ENCODE peak calls at places on chromosomes 13 and 19, in eight cellular contexts. One of them, this sample, is unnamed.

GRCh38 chr13:114155923-114156883 is 22.9 kb upstream of the CFAP97D2 start:
- ATAC-seq in left lung: no peak
- ATAC-seq in psoas muscle: no peak
- ATAC-seq in right lobe of liver: no peak
- ATAC-seq in aorta: no peak
- ATAC-seq in stimulated activated naive CD8-positive, alpha-beta T cell treated with anti-CD3 and anti-CD28 coated beads, Interleukin-15, Interleukin-2, amounts not matched to agents 100 U/mL and 50 U/mL, for 24 hours: no peak
- ATAC-seq in activated CD8-positive, alpha-beta memory T cell treated with anti-CD3 and anti-CD28 coated beads, Interleukin-2, amount 10 ng/mL, durations not matched to agents 7 days and 5 days: no peak
- ATAC-seq in heart right ventricle: no peak
- ATAC-seq in this sample: no peak

GRCh38 chr13:46478641-46479040 is 74.3 kb upstream of the LRCH1 start:
- ATAC-seq in left lung: no peak
- ATAC-seq in psoas muscle: no peak
- ATAC-seq in right lobe of liver: no peak
- ATAC-seq in aorta: no peak
- ATAC-seq in stimulated activated naive CD8-positive, alpha-beta T cell treated with anti-CD3 and anti-CD28 coated beads, Interleukin-15, Interleukin-2, amounts not matched to agents 100 U/mL and 50 U/mL, for 24 hours: no peak
- ATAC-seq in activated CD8-positive, alpha-beta memory T cell treated with anti-CD3 and anti-CD28 coated beads, Interleukin-2, amount 10 ng/mL, durations not matched to agents 7 days and 5 days: no peak
- ATAC-seq in heart right ventricle: no peak
- ATAC-seq in this sample: no peak

GRCh38 chr19:32206065-32206464 is 139.3 kb upstream of the ZNF507 start:
- ATAC-seq in left lung: no peak
- ATAC-seq in psoas muscle: no peak
- ATAC-seq in right lobe of liver: no peak
- ATAC-seq in aorta: no peak
- ATAC-seq in stimulated activated naive CD8-positive, alpha-beta T cell treated with anti-CD3 and anti-CD28 coated beads, Interleukin-15, Interleukin-2, amounts not matched to agents 100 U/mL and 50 U/mL, for 24 hours: no peak
- ATAC-seq in activated CD8-positive, alpha-beta memory T cell treated with anti-CD3 and anti-CD28 coated beads, Interleukin-2, amount 10 ng/mL, durations not matched to agents 7 days and 5 days: no peak
- ATAC-seq in heart right ventricle: no peak
- ATAC-seq in this sample: no peak

GRCh38 chr19:13505761-13506549 is at the start of gene CACNA1A:
- ATAC-seq in left lung: no peak
- ATAC-seq in psoas muscle: no peak
- ATAC-seq in right lobe of liver: no peak
- ATAC-seq in aorta: no peak
- ATAC-seq in stimulated activated naive CD8-positive, alpha-beta T cell treated with anti-CD3 and anti-CD28 coated beads, Interleukin-15, Interleukin-2, amounts not matched to agents 100 U/mL and 50 U/mL, for 24 hours: peak
- ATAC-seq in activated CD8-positive, alpha-beta memory T cell treated with anti-CD3 and anti-CD28 coated beads, Interleukin-2, amount 10 ng/mL, durations not matched to agents 7 days and 5 days: no peak
- ATAC-seq in heart right ventricle: no peak
- ATAC-seq in this sample: no peak

GRCh38 chr19:11482384-11483050 is 1.7 kb upstream of the ELAVL3 start:
- ATAC-seq in left lung: peak
- ATAC-seq in psoas muscle: peak
- ATAC-seq in right lobe of liver: peak
- ATAC-seq in aorta: peak
- ATAC-seq in stimulated activated naive CD8-positive, alpha-beta T cell treated with anti-CD3 and anti-CD28 coated beads, Interleukin-15, Interleukin-2, amounts not matched to agents 100 U/mL and 50 U/mL, for 24 hours: peak
- ATAC-seq in activated CD8-positive, alpha-beta memory T cell treated with anti-CD3 and anti-CD28 coated beads, Interleukin-2, amount 10 ng/mL, durations not matched to agents 7 days and 5 days: peak
- ATAC-seq in heart right ventricle: peak
- ATAC-seq in this sample: peak

GRCh38 chr19:10730932-10731331 is 13.1 kb downstream of the DNM2 start:
- ATAC-seq in left lung: peak
- ATAC-seq in psoas muscle: peak
- ATAC-seq in right lobe of liver: peak
- ATAC-seq in aorta: peak
- ATAC-seq in stimulated activated naive CD8-positive, alpha-beta T cell treated with anti-CD3 and anti-CD28 coated beads, Interleukin-15, Interleukin-2, amounts not matched to agents 100 U/mL and 50 U/mL, for 24 hours: no peak
- ATAC-seq in activated CD8-positive, alpha-beta memory T cell treated with anti-CD3 and anti-CD28 coated beads, Interleukin-2, amount 10 ng/mL, durations not matched to agents 7 days and 5 days: no peak
- ATAC-seq in heart right ventricle: peak
- ATAC-seq in this sample: peak

GRCh38 chr13:39767791-39768564 is 112.5 kb downstream of the COG6 start:
- ATAC-seq in left lung: no peak
- ATAC-seq in psoas muscle: no peak
- ATAC-seq in right lobe of liver: no peak
- ATAC-seq in aorta: no peak
- ATAC-seq in stimulated activated naive CD8-positive, alpha-beta T cell treated with anti-CD3 and anti-CD28 coated beads, Interleukin-15, Interleukin-2, amounts not matched to agents 100 U/mL and 50 U/mL, for 24 hours: no peak
- ATAC-seq in activated CD8-positive, alpha-beta memory T cell treated with anti-CD3 and anti-CD28 coated beads, Interleukin-2, amount 10 ng/mL, durations not matched to agents 7 days and 5 days: no peak
- ATAC-seq in heart right ventricle: no peak
- ATAC-seq in this sample: no peak

GRCh38 chr13:61192826-61193225 is 222.8 kb downstream of the PCDH20 start:
- ATAC-seq in left lung: no peak
- ATAC-seq in psoas muscle: no peak
- ATAC-seq in right lobe of liver: no peak
- ATAC-seq in aorta: no peak
- ATAC-seq in stimulated activated naive CD8-positive, alpha-beta T cell treated with anti-CD3 and anti-CD28 coated beads, Interleukin-15, Interleukin-2, amounts not matched to agents 100 U/mL and 50 U/mL, for 24 hours: no peak
- ATAC-seq in activated CD8-positive, alpha-beta memory T cell treated with anti-CD3 and anti-CD28 coated beads, Interleukin-2, amount 10 ng/mL, durations not matched to agents 7 days and 5 days: no peak
- ATAC-seq in heart right ventricle: no peak
- ATAC-seq in this sample: no peak

GRCh38 chr19:16139752-16140151 is 3.7 kb upstream of the HSH2D start:
- ATAC-seq in left lung: no peak
- ATAC-seq in psoas muscle: no peak
- ATAC-seq in right lobe of liver: peak
- ATAC-seq in aorta: no peak
- ATAC-seq in stimulated activated naive CD8-positive, alpha-beta T cell treated with anti-CD3 and anti-CD28 coated beads, Interleukin-15, Interleukin-2, amounts not matched to agents 100 U/mL and 50 U/mL, for 24 hours: no peak
- ATAC-seq in activated CD8-positive, alpha-beta memory T cell treated with anti-CD3 and anti-CD28 coated beads, Interleukin-2, amount 10 ng/mL, durations not matched to agents 7 days and 5 days: peak
- ATAC-seq in heart right ventricle: no peak
- ATAC-seq in this sample: no peak

GRCh38 chr13:29936961-29937360 is 86.5 kb upstream of the UBL3 start:
- ATAC-seq in left lung: no peak
- ATAC-seq in psoas muscle: no peak
- ATAC-seq in right lobe of liver: no peak
- ATAC-seq in aorta: no peak
- ATAC-seq in stimulated activated naive CD8-positive, alpha-beta T cell treated with anti-CD3 and anti-CD28 coated beads, Interleukin-15, Interleukin-2, amounts not matched to agents 100 U/mL and 50 U/mL, for 24 hours: no peak
- ATAC-seq in activated CD8-positive, alpha-beta memory T cell treated with anti-CD3 and anti-CD28 coated beads, Interleukin-2, amount 10 ng/mL, durations not matched to agents 7 days and 5 days: no peak
- ATAC-seq in heart right ventricle: no peak
- ATAC-seq in this sample: no peak

GRCh38 chr13:66585669-66586203 is 644.4 kb downstream of the PCDH9 start:
- ATAC-seq in left lung: no peak
- ATAC-seq in psoas muscle: no peak
- ATAC-seq in right lobe of liver: no peak
- ATAC-seq in aorta: no peak
- ATAC-seq in stimulated activated naive CD8-positive, alpha-beta T cell treated with anti-CD3 and anti-CD28 coated beads, Interleukin-15, Interleukin-2, amounts not matched to agents 100 U/mL and 50 U/mL, for 24 hours: no peak
- ATAC-seq in activated CD8-positive, alpha-beta memory T cell treated with anti-CD3 and anti-CD28 coated beads, Interleukin-2, amount 10 ng/mL, durations not matched to agents 7 days and 5 days: no peak
- ATAC-seq in heart right ventricle: no peak
- ATAC-seq in this sample: no peak

GRCh38 chr13:93144031-93144430 is 82.6 kb upstream of the GPC6 start:
- ATAC-seq in left lung: no peak
- ATAC-seq in psoas muscle: no peak
- ATAC-seq in right lobe of liver: no peak
- ATAC-seq in aorta: no peak
- ATAC-seq in stimulated activated naive CD8-positive, alpha-beta T cell treated with anti-CD3 and anti-CD28 coated beads, Interleukin-15, Interleukin-2, amounts not matched to agents 100 U/mL and 50 U/mL, for 24 hours: no peak
- ATAC-seq in activated CD8-positive, alpha-beta memory T cell treated with anti-CD3 and anti-CD28 coated beads, Interleukin-2, amount 10 ng/mL, durations not matched to agents 7 days and 5 days: no peak
- ATAC-seq in heart right ventricle: no peak
- ATAC-seq in this sample: no peak

GRCh38 chr19:21587117-21587461 is 81.7 kb downstream of the ZNF429 start:
- ATAC-seq in left lung: peak
- ATAC-seq in psoas muscle: peak
- ATAC-seq in right lobe of liver: peak
- ATAC-seq in aorta: peak
- ATAC-seq in stimulated activated naive CD8-positive, alpha-beta T cell treated with anti-CD3 and anti-CD28 coated beads, Interleukin-15, Interleukin-2, amounts not matched to agents 100 U/mL and 50 U/mL, for 24 hours: no peak
- ATAC-seq in activated CD8-positive, alpha-beta memory T cell treated with anti-CD3 and anti-CD28 coated beads, Interleukin-2, amount 10 ng/mL, durations not matched to agents 7 days and 5 days: no peak
- ATAC-seq in heart right ventricle: peak
- ATAC-seq in this sample: no peak

GRCh38 chr19:35566738-35567137 is 3.3 kb upstream of the ATP4A start:
- ATAC-seq in left lung: no peak
- ATAC-seq in psoas muscle: no peak
- ATAC-seq in right lobe of liver: no peak
- ATAC-seq in aorta: no peak
- ATAC-seq in stimulated activated naive CD8-positive, alpha-beta T cell treated with anti-CD3 and anti-CD28 coated beads, Interleukin-15, Interleukin-2, amounts not matched to agents 100 U/mL and 50 U/mL, for 24 hours: no peak
- ATAC-seq in activated CD8-positive, alpha-beta memory T cell treated with anti-CD3 and anti-CD28 coated beads, Interleukin-2, amount 10 ng/mL, durations not matched to agents 7 days and 5 days: no peak
- ATAC-seq in heart right ventricle: no peak
- ATAC-seq in this sample: no peak

GRCh38 chr13:52845766-52846566 is 2.5 kb downstream of the PCDH8 start:
- ATAC-seq in left lung: peak
- ATAC-seq in psoas muscle: no peak
- ATAC-seq in right lobe of liver: peak
- ATAC-seq in aorta: no peak
- ATAC-seq in stimulated activated naive CD8-positive, alpha-beta T cell treated with anti-CD3 and anti-CD28 coated beads, Interleukin-15, Interleukin-2, amounts not matched to agents 100 U/mL and 50 U/mL, for 24 hours: peak
- ATAC-seq in activated CD8-positive, alpha-beta memory T cell treated with anti-CD3 and anti-CD28 coated beads, Interleukin-2, amount 10 ng/mL, durations not matched to agents 7 days and 5 days: peak
- ATAC-seq in heart right ventricle: no peak
- ATAC-seq in this sample: peak

GRCh38 chr19:47315125-47315821 is 5.6 kb downstream of the C5AR1 start:
- ATAC-seq in left lung: peak
- ATAC-seq in psoas muscle: peak
- ATAC-seq in right lobe of liver: peak
- ATAC-seq in aorta: peak
- ATAC-seq in stimulated activated naive CD8-positive, alpha-beta T cell treated with anti-CD3 and anti-CD28 coated beads, Interleukin-15, Interleukin-2, amounts not matched to agents 100 U/mL and 50 U/mL, for 24 hours: peak
- ATAC-seq in activated CD8-positive, alpha-beta memory T cell treated with anti-CD3 and anti-CD28 coated beads, Interleukin-2, amount 10 ng/mL, durations not matched to agents 7 days and 5 days: no peak
- ATAC-seq in heart right ventricle: peak
- ATAC-seq in this sample: peak

GRCh38 chr19:10812902-10813404 is 23.1 kb downstream of the TMED1 start:
- ATAC-seq in left lung: peak
- ATAC-seq in psoas muscle: peak
- ATAC-seq in right lobe of liver: peak
- ATAC-seq in aorta: peak
- ATAC-seq in stimulated activated naive CD8-positive, alpha-beta T cell treated with anti-CD3 and anti-CD28 coated beads, Interleukin-15, Interleukin-2, amounts not matched to agents 100 U/mL and 50 U/mL, for 24 hours: peak
- ATAC-seq in activated CD8-positive, alpha-beta memory T cell treated with anti-CD3 and anti-CD28 coated beads, Interleukin-2, amount 10 ng/mL, durations not matched to agents 7 days and 5 days: peak
- ATAC-seq in heart right ventricle: peak
- ATAC-seq in this sample: no peak

GRCh38 chr13:27455331-27455855 is 5.0 kb upstream of the MTIF3 start:
- ATAC-seq in left lung: no peak
- ATAC-seq in psoas muscle: no peak
- ATAC-seq in right lobe of liver: peak
- ATAC-seq in aorta: no peak
- ATAC-seq in stimulated activated naive CD8-positive, alpha-beta T cell treated with anti-CD3 and anti-CD28 coated beads, Interleukin-15, Interleukin-2, amounts not matched to agents 100 U/mL and 50 U/mL, for 24 hours: peak
- ATAC-seq in activated CD8-positive, alpha-beta memory T cell treated with anti-CD3 and anti-CD28 coated beads, Interleukin-2, amount 10 ng/mL, durations not matched to agents 7 days and 5 days: peak
- ATAC-seq in heart right ventricle: no peak
- ATAC-seq in this sample: no peak

GRCh38 chr19:44735011-44735410 is 13.5 kb upstream of the BCL3 start:
- ATAC-seq in left lung: no peak
- ATAC-seq in psoas muscle: no peak
- ATAC-seq in right lobe of liver: no peak
- ATAC-seq in aorta: no peak
- ATAC-seq in stimulated activated naive CD8-positive, alpha-beta T cell treated with anti-CD3 and anti-CD28 coated beads, Interleukin-15, Interleukin-2, amounts not matched to agents 100 U/mL and 50 U/mL, for 24 hours: no peak
- ATAC-seq in activated CD8-positive, alpha-beta memory T cell treated with anti-CD3 and anti-CD28 coated beads, Interleukin-2, amount 10 ng/mL, durations not matched to agents 7 days and 5 days: no peak
- ATAC-seq in heart right ventricle: no peak
- ATAC-seq in this sample: peak

GRCh38 chr13:106110241-106110855 is 425.1 kb downstream of the EFNB2 start:
- ATAC-seq in left lung: no peak
- ATAC-seq in psoas muscle: no peak
- ATAC-seq in right lobe of liver: no peak
- ATAC-seq in aorta: no peak
- ATAC-seq in stimulated activated naive CD8-positive, alpha-beta T cell treated with anti-CD3 and anti-CD28 coated beads, Interleukin-15, Interleukin-2, amounts not matched to agents 100 U/mL and 50 U/mL, for 24 hours: no peak
- ATAC-seq in activated CD8-positive, alpha-beta memory T cell treated with anti-CD3 and anti-CD28 coated beads, Interleukin-2, amount 10 ng/mL, durations not matched to agents 7 days and 5 days: no peak
- ATAC-seq in heart right ventricle: no peak
- ATAC-seq in this sample: no peak

GRCh38 chr19:55228015-55228391 is 560 bp downstream of the TMEM86B start:
- ATAC-seq in left lung: no peak
- ATAC-seq in psoas muscle: peak
- ATAC-seq in right lobe of liver: peak
- ATAC-seq in aorta: no peak
- ATAC-seq in stimulated activated naive CD8-positive, alpha-beta T cell treated with anti-CD3 and anti-CD28 coated beads, Interleukin-15, Interleukin-2, amounts not matched to agents 100 U/mL and 50 U/mL, for 24 hours: no peak
- ATAC-seq in activated CD8-positive, alpha-beta memory T cell treated with anti-CD3 and anti-CD28 coated beads, Interleukin-2, amount 10 ng/mL, durations not matched to agents 7 days and 5 days: no peak
- ATAC-seq in heart right ventricle: peak
- ATAC-seq in this sample: no peak

GRCh38 chr19:39870171-39870971 is 24.2 kb upstream of the FBL start:
- ATAC-seq in left lung: no peak
- ATAC-seq in psoas muscle: no peak
- ATAC-seq in right lobe of liver: no peak
- ATAC-seq in aorta: no peak
- ATAC-seq in stimulated activated naive CD8-positive, alpha-beta T cell treated with anti-CD3 and anti-CD28 coated beads, Interleukin-15, Interleukin-2, amounts not matched to agents 100 U/mL and 50 U/mL, for 24 hours: no peak
- ATAC-seq in activated CD8-positive, alpha-beta memory T cell treated with anti-CD3 and anti-CD28 coated beads, Interleukin-2, amount 10 ng/mL, durations not matched to agents 7 days and 5 days: no peak
- ATAC-seq in heart right ventricle: no peak
- ATAC-seq in this sample: no peak

GRCh38 chr13:40446365-40446764 is 220.1 kb downstream of the FOXO1 start:
- ATAC-seq in left lung: peak
- ATAC-seq in psoas muscle: no peak
- ATAC-seq in right lobe of liver: no peak
- ATAC-seq in aorta: no peak
- ATAC-seq in stimulated activated naive CD8-positive, alpha-beta T cell treated with anti-CD3 and anti-CD28 coated beads, Interleukin-15, Interleukin-2, amounts not matched to agents 100 U/mL and 50 U/mL, for 24 hours: no peak
- ATAC-seq in activated CD8-positive, alpha-beta memory T cell treated with anti-CD3 and anti-CD28 coated beads, Interleukin-2, amount 10 ng/mL, durations not matched to agents 7 days and 5 days: no peak
- ATAC-seq in heart right ventricle: no peak
- ATAC-seq in this sample: no peak

GRCh38 chr19:9075064-9075964 is 11.5 kb upstream of the OR1M1 start:
- ATAC-seq in left lung: peak
- ATAC-seq in psoas muscle: no peak
- ATAC-seq in right lobe of liver: peak
- ATAC-seq in aorta: peak
- ATAC-seq in stimulated activated naive CD8-positive, alpha-beta T cell treated with anti-CD3 and anti-CD28 coated beads, Interleukin-15, Interleukin-2, amounts not matched to agents 100 U/mL and 50 U/mL, for 24 hours: no peak
- ATAC-seq in activated CD8-positive, alpha-beta memory T cell treated with anti-CD3 and anti-CD28 coated beads, Interleukin-2, amount 10 ng/mL, durations not matched to agents 7 days and 5 days: no peak
- ATAC-seq in heart right ventricle: peak
- ATAC-seq in this sample: peak

GRCh38 chr19:29389495-29389894 is 136.3 kb upstream of the VSTM2B start:
- ATAC-seq in left lung: no peak
- ATAC-seq in psoas muscle: no peak
- ATAC-seq in right lobe of liver: no peak
- ATAC-seq in aorta: no peak
- ATAC-seq in stimulated activated naive CD8-positive, alpha-beta T cell treated with anti-CD3 and anti-CD28 coated beads, Interleukin-15, Interleukin-2, amounts not matched to agents 100 U/mL and 50 U/mL, for 24 hours: no peak
- ATAC-seq in activated CD8-positive, alpha-beta memory T cell treated with anti-CD3 and anti-CD28 coated beads, Interleukin-2, amount 10 ng/mL, durations not matched to agents 7 days and 5 days: no peak
- ATAC-seq in heart right ventricle: peak
- ATAC-seq in this sample: peak

GRCh38 chr13:42151781-42152180 is 103.3 kb downstream of the DGKH start:
- ATAC-seq in left lung: no peak
- ATAC-seq in psoas muscle: no peak
- ATAC-seq in right lobe of liver: no peak
- ATAC-seq in aorta: no peak
- ATAC-seq in stimulated activated naive CD8-positive, alpha-beta T cell treated with anti-CD3 and anti-CD28 coated beads, Interleukin-15, Interleukin-2, amounts not matched to agents 100 U/mL and 50 U/mL, for 24 hours: no peak
- ATAC-seq in activated CD8-positive, alpha-beta memory T cell treated with anti-CD3 and anti-CD28 coated beads, Interleukin-2, amount 10 ng/mL, durations not matched to agents 7 days and 5 days: no peak
- ATAC-seq in heart right ventricle: no peak
- ATAC-seq in this sample: no peak

GRCh38 chr19:51023946-51024345 is 2.5 kb downstream of the KLK11 start:
- ATAC-seq in left lung: no peak
- ATAC-seq in psoas muscle: no peak
- ATAC-seq in right lobe of liver: no peak
- ATAC-seq in aorta: no peak
- ATAC-seq in stimulated activated naive CD8-positive, alpha-beta T cell treated with anti-CD3 and anti-CD28 coated beads, Interleukin-15, Interleukin-2, amounts not matched to agents 100 U/mL and 50 U/mL, for 24 hours: no peak
- ATAC-seq in activated CD8-positive, alpha-beta memory T cell treated with anti-CD3 and anti-CD28 coated beads, Interleukin-2, amount 10 ng/mL, durations not matched to agents 7 days and 5 days: no peak
- ATAC-seq in heart right ventricle: no peak
- ATAC-seq in this sample: no peak

GRCh38 chr19:51140441-51140840 is 1.7 kb upstream of the SIGLEC7 start:
- ATAC-seq in left lung: no peak
- ATAC-seq in psoas muscle: no peak
- ATAC-seq in right lobe of liver: no peak
- ATAC-seq in aorta: no peak
- ATAC-seq in stimulated activated naive CD8-positive, alpha-beta T cell treated with anti-CD3 and anti-CD28 coated beads, Interleukin-15, Interleukin-2, amounts not matched to agents 100 U/mL and 50 U/mL, for 24 hours: no peak
- ATAC-seq in activated CD8-positive, alpha-beta memory T cell treated with anti-CD3 and anti-CD28 coated beads, Interleukin-2, amount 10 ng/mL, durations not matched to agents 7 days and 5 days: no peak
- ATAC-seq in heart right ventricle: no peak
- ATAC-seq in this sample: no peak

GRCh38 chr13:111204438-111205177 is 89.5 kb downstream of the ARHGEF7 start:
- ATAC-seq in left lung: peak
- ATAC-seq in psoas muscle: peak
- ATAC-seq in right lobe of liver: peak
- ATAC-seq in aorta: peak
- ATAC-seq in stimulated activated naive CD8-positive, alpha-beta T cell treated with anti-CD3 and anti-CD28 coated beads, Interleukin-15, Interleukin-2, amounts not matched to agents 100 U/mL and 50 U/mL, for 24 hours: no peak
- ATAC-seq in activated CD8-positive, alpha-beta memory T cell treated with anti-CD3 and anti-CD28 coated beads, Interleukin-2, amount 10 ng/mL, durations not matched to agents 7 days and 5 days: no peak
- ATAC-seq in heart right ventricle: peak
- ATAC-seq in this sample: peak

GRCh38 chr19:8143041-8143440 is 6.4 kb downstream of the FBN3 start:
- ATAC-seq in left lung: no peak
- ATAC-seq in psoas muscle: no peak
- ATAC-seq in right lobe of liver: no peak
- ATAC-seq in aorta: no peak
- ATAC-seq in stimulated activated naive CD8-positive, alpha-beta T cell treated with anti-CD3 and anti-CD28 coated beads, Interleukin-15, Interleukin-2, amounts not matched to agents 100 U/mL and 50 U/mL, for 24 hours: no peak
- ATAC-seq in activated CD8-positive, alpha-beta memory T cell treated with anti-CD3 and anti-CD28 coated beads, Interleukin-2, amount 10 ng/mL, durations not matched to agents 7 days and 5 days: no peak
- ATAC-seq in heart right ventricle: no peak
- ATAC-seq in this sample: no peak

GRCh38 chr19:1133471-1133929 is 29.7 kb downstream of the GPX4 start:
- ATAC-seq in left lung: no peak
- ATAC-seq in psoas muscle: no peak
- ATAC-seq in right lobe of liver: peak
- ATAC-seq in aorta: no peak
- ATAC-seq in stimulated activated naive CD8-positive, alpha-beta T cell treated with anti-CD3 and anti-CD28 coated beads, Interleukin-15, Interleukin-2, amounts not matched to agents 100 U/mL and 50 U/mL, for 24 hours: peak
- ATAC-seq in activated CD8-positive, alpha-beta memory T cell treated with anti-CD3 and anti-CD28 coated beads, Interleukin-2, amount 10 ng/mL, durations not matched to agents 7 days and 5 days: peak
- ATAC-seq in heart right ventricle: no peak
- ATAC-seq in this sample: peak

GRCh38 chr13:112725346-112726017 is 35.6 kb downstream of the ATP11A start:
- ATAC-seq in left lung: peak
- ATAC-seq in psoas muscle: peak
- ATAC-seq in right lobe of liver: no peak
- ATAC-seq in aorta: no peak
- ATAC-seq in stimulated activated naive CD8-positive, alpha-beta T cell treated with anti-CD3 and anti-CD28 coated beads, Interleukin-15, Interleukin-2, amounts not matched to agents 100 U/mL and 50 U/mL, for 24 hours: peak
- ATAC-seq in activated CD8-positive, alpha-beta memory T cell treated with anti-CD3 and anti-CD28 coated beads, Interleukin-2, amount 10 ng/mL, durations not matched to agents 7 days and 5 days: peak
- ATAC-seq in heart right ventricle: peak
- ATAC-seq in this sample: no peak

GRCh38 chr19:2723345-2723715 is 2.2 kb upstream of the DIRAS1 start:
- ATAC-seq in left lung: no peak
- ATAC-seq in psoas muscle: no peak
- ATAC-seq in right lobe of liver: no peak
- ATAC-seq in aorta: no peak
- ATAC-seq in stimulated activated naive CD8-positive, alpha-beta T cell treated with anti-CD3 and anti-CD28 coated beads, Interleukin-15, Interleukin-2, amounts not matched to agents 100 U/mL and 50 U/mL, for 24 hours: no peak
- ATAC-seq in activated CD8-positive, alpha-beta memory T cell treated with anti-CD3 and anti-CD28 coated beads, Interleukin-2, amount 10 ng/mL, durations not matched to agents 7 days and 5 days: no peak
- ATAC-seq in heart right ventricle: no peak
- ATAC-seq in this sample: no peak

GRCh38 chr13:51148952-51149573 is 38.0 kb upstream of the C13orf42 start:
- ATAC-seq in left lung: peak
- ATAC-seq in psoas muscle: no peak
- ATAC-seq in right lobe of liver: peak
- ATAC-seq in aorta: peak
- ATAC-seq in stimulated activated naive CD8-positive, alpha-beta T cell treated with anti-CD3 and anti-CD28 coated beads, Interleukin-15, Interleukin-2, amounts not matched to agents 100 U/mL and 50 U/mL, for 24 hours: no peak
- ATAC-seq in activated CD8-positive, alpha-beta memory T cell treated with anti-CD3 and anti-CD28 coated beads, Interleukin-2, amount 10 ng/mL, durations not matched to agents 7 days and 5 days: no peak
- ATAC-seq in heart right ventricle: peak
- ATAC-seq in this sample: no peak